ENCODE peak calls at places on chromosomes 3 and 15, in seven cellular contexts. X, O, T, A, J, Y and V are unnamed samples.
A peak's percentile ranks its signal among the peaks of the same experiment; 100 is the strongest.

GRCh38 chr15:58136731-58137130 is 1.4 kb upstream of the AQP9 start:
- DNase-seq in X (no peak), O (no peak), T (no peak), A (no peak), J (no peak), Y (no peak), V (peak; percentile 83)

GRCh38 chr15:33874156-33874555 is 94.1 kb upstream of the CHRM5 start:
- DNase-seq in X (no peak), O (no peak), T (no peak), A (no peak), J (no peak), Y (no peak), V (no peak)

GRCh38 chr3:184471439-184471838 is 90.1 kb upstream of the EPHB3 start:
- DNase-seq in X (peak; percentile 11), O (no peak), T (no peak), A (no peak), J (no peak), Y (no peak), V (no peak)

GRCh38 chr15:39400821-39401550 is 179.9 kb upstream of the THBS1 start:
- DNase-seq in X (no peak), O (no peak), T (no peak), A (no peak), J (no peak), Y (peak; percentile 96), V (peak; percentile 63)

GRCh38 chr3:99941211-99941610 is 123.5 kb downstream of the CMSS1 start:
- DNase-seq in X (no peak), O (no peak), T (no peak), A (no peak), J (no peak), Y (no peak), V (no peak)

GRCh38 chr3:128226186-128226725 is 73.0 kb downstream of the EEFSEC start:
- DNase-seq in X (no peak), O (no peak), T (no peak), A (no peak), J (no peak), Y (no peak), V (peak; percentile 33)

GRCh38 chr3:14587733-14588360 is 47.7 kb upstream of the GRIP2 start:
- DNase-seq in X (no peak), O (no peak), T (no peak), A (no peak), J (no peak), Y (peak; percentile 26), V (peak; percentile 79)

GRCh38 chr15:63439536-63440264 is 58.1 kb upstream of the CA12 start:
- DNase-seq in X (no peak), O (no peak), T (no peak), A (no peak), J (peak; percentile 7), Y (peak; percentile 25), V (peak; percentile 25)

GRCh38 chr3:149703474-149703873 is 45.6 kb upstream of the WWTR1 start:
- DNase-seq in X (no peak), O (no peak), T (no peak), A (no peak), J (no peak), Y (peak; percentile 11), V (peak; percentile 98)

GRCh38 chr3:126267169-126267975 is 87.0 kb upstream of the ALDH1L1 start:
- DNase-seq in X (peak; percentile 93), O (peak; percentile 82), T (peak; percentile 87), A (peak; percentile 64), J (peak; percentile 85), Y (peak; percentile 91), V (peak; percentile 75)

DNA sequence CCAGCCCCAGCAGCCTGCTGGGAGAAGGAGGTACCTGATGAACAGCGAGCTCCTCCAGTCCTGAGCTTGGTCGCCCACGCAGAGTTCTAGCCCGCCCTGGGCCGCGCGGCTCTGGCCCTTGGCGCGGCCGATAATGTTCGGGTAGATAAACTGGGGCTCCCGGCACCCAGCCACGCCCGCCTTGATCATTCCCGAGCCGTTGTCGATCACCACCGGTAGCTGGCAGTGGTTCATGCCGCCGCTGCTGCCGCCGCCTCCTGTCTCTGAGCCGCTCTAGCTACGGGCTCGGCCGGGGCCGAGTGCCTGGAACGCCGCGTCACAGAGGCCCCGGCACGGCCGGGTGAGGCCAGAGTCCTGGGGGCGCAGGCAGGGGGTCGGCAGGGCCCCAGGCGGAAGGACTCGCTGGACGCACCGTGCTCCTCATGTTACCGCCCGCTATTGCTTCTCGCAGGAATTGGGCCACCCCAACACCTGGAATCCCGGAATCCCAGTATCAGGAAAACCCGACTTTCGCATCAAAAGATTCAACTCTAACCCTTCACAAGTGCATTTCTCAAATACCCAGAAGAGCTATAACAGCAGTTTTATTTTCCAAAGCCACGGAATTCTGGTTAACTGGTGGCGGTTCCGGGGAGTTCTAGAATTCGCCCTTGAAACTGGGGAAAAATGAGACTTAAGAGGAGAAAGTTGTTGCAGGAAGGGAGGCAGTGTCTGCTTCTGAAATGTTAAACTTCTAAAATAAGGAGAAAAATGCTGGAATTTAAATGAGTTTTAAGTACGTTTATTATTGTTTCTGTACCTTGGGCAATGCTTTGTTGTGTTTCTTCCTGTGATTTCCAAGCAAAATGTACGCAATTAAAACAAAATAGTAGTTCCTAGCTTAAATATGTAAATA is at the start of gene ACTRT3:
- DNase-seq in X (peak; percentile 67), O (peak; percentile 84), T (peak; percentile 93), A (peak; percentile 68), J (peak; percentile 70), Y (peak; percentile 81), V (peak; percentile 81)
- TF ChIP-seq CTCF in X (no peak), O (no peak), T (no peak), A (no peak), J (no peak), Y (no peak), V (no peak)

GRCh38 chr15:77818484-77819270 is 186.0 kb upstream of the LINGO1 start:
- DNase-seq in X (no peak), O (no peak), T (no peak), A (no peak), J (no peak), Y (no peak), V (no peak)

GRCh38 chr15:77821188-77821958 is 188.7 kb upstream of the LINGO1 start:
- DNase-seq in X (peak; percentile 60), O (peak; percentile 88), T (no peak), A (peak; percentile 45), J (peak; percentile 50), Y (peak; percentile 49), V (peak; percentile 53)

GRCh38 chr15:77819271-77819806 is 186.6 kb upstream of the LINGO1 start:
- DNase-seq in X (no peak), O (peak; percentile 79), T (no peak), A (no peak), J (no peak), Y (no peak), V (no peak)

GRCh38 chr15:77821959-77822256 is 189.2 kb upstream of the LINGO1 start:
- DNase-seq in X (no peak), O (no peak), T (no peak), A (no peak), J (no peak), Y (no peak), V (no peak)

DNA sequence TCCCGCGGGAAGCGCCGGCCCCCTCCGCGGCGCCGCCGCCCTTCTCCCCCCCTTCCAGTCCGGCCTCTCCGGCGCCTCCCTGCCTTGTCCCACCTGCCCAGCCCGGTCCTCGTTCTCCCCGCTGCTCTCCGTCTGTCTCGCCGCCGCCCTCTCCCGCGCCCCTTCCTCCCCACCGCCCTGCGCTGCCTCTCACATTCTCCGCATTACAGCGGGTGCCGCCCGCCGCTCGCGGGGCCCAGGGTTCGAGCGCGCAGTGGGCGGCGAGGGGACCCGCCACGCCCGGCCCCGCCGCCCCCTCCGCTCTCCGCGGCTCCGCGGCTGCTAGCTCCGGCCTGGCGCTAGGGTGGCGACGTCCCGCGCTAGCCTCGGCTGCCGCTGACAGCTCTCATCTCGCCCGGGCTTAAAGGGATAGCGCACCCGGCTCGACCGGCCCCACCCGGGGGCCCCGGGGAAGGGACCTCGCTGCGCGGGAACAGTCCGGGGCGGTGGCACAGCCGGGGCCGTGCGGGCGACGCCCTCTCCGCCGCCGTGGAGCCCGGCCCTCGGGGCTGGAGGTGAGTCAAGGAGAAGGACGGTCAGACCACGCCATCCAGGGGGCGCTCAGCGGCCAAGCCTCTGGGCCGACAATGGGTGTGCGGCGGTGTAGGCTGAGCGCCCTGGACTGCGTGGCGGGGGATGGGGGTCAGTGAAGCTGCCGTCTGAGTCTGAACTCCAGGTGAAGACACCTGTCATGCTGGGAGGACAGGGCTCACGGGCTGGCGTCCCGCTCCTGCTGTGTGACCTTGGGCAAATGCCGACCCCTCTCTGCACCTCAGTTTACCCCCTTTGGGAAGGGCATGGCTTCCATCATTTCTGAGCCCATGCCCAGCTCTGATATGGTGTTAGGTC is 187.4 kb upstream of the LINGO1 start:
- DNase-seq in X (no peak), O (peak; percentile 81), T (peak; percentile 73), A (no peak), J (no peak), Y (peak; percentile 11), V (peak; percentile 6)
- H3K4me3 ChIP-seq in X (peak overlapping the region; percentile 6), O (peak overlapping the region; percentile 32), T (no peak overlapping the region), A (peak overlapping the region; percentile 34), J (no peak overlapping the region), Y (no peak overlapping the region), V (no peak overlapping the region)

GRCh38 chr3:32778389-32778788 is 39.4 kb upstream of the TRIM71 start:
- DNase-seq in X (no peak), O (no peak), T (no peak), A (no peak), J (no peak), Y (no peak), V (no peak)
- TF ChIP-seq CTCF in X (no peak), O (no peak), T (no peak), A (no peak), J (no peak), Y (no peak), V (no peak)

DNA sequence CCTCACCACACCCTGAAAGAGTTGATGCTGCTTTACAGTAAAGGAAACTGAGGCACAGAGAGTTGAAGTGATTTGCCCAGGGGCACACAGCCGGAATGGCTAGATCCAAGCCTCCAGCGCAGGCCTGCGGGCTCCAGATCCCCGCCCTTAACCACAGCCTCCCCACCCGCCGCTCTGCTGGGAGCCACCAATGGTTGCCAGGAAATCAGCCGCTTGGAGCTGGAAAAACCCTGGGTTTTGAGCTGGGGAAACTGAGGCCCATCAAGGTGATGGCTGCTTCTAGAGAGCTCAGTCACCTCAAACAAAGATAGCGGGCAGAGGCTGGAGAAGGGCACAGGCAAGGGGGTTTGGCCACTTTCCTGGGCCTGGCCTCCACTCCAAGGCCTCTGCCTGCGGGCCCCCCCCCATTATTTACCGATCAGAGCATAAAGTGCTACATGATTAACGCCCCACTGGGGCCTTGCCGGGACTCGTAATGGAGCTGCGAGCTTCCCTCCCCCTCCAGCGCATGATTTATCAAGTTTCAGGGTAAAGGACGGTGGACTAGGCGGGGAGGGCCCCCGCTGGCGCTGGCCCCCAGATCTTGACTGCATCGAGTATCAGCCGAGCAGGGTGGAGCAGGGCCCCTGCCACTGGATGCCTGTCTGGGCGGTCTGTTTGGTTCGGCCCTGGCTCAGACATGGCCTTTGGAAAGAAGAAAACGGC is 9.2 kb downstream of the PLXND1 start:
- DNase-seq in X (no peak), O (no peak), T (no peak), A (peak; percentile 55), J (peak; percentile 69), Y (peak; percentile 70), V (peak; percentile 61)
- H3K4me3 ChIP-seq in X (no peak overlapping the region), O (no peak overlapping the region), T (no peak overlapping the region), A (peak overlapping the region; percentile 35), J (no peak overlapping the region), Y (no peak overlapping the region), V (no peak overlapping the region)